ENCODE peak calls at places on chromosomes 16 and 17, in nine cellular contexts. F, Y, H, D, T, M, N, V and G are unnamed samples.

GRCh38 chr16:3115561-3115960 is 3.2 kb downstream of the ZNF205 start:
- DNase-seq in F (no peak), Y (no peak), H (no peak), D (no peak), T (no peak), M (no peak), N (no peak), V (no peak), G (no peak)

GRCh38 chr17:57257911-57258885 is 1.9 kb downstream of the MSI2 start:
- DNase-seq in F (no peak), Y (peak; percentile 8), H (no peak), D (no peak), T (peak; percentile 39), M (no peak), N (no peak), V (no peak), G (no peak)

GRCh38 chr17:55273579-55274370 is 9.0 kb downstream of the HLF start:
- DNase-seq in F (no peak), Y (no peak), H (no peak), D (no peak), T (no peak), M (no peak), N (no peak), V (peak; percentile 74), G (peak; percentile 77)

GRCh38 chr17:3663102-3664011 is 5.0 kb downstream of the TAX1BP3 start:
- DNase-seq in F (no peak), Y (no peak), H (no peak), D (no peak), T (no peak), M (no peak), N (no peak), V (no peak), G (no peak)

GRCh38 chr16:15418206-15418605 is 16.2 kb upstream of the BMERB1 start:
- DNase-seq in F (no peak), Y (no peak), H (no peak), D (no peak), T (no peak), M (no peak), N (no peak), V (no peak), G (no peak)

GRCh38 chr16:70772493-70772892 is 28.5 kb downstream of the VAC14 start:
- DNase-seq in F (peak; percentile 66), Y (no peak), H (no peak), D (no peak), T (no peak), M (no peak), N (no peak), V (no peak), G (no peak)

GRCh38 chr17:57867126-57867525 is 17.3 kb upstream of the MRPS23 start:
- DNase-seq in F (no peak), Y (no peak), H (no peak), D (no peak), T (no peak), M (no peak), N (no peak), V (no peak), G (no peak)

GRCh38 chr16:84718-85452 is 6.9 kb downstream of the MPG start:
- DNase-seq in F (peak; percentile 96), Y (no peak), H (no peak), D (peak; percentile 53), T (no peak), M (peak; percentile 74), N (peak; percentile 83), V (peak; percentile 55), G (no peak)

GRCh38 chr17:57357392-57357784 is 101.1 kb downstream of the MSI2 start:
- DNase-seq in F (no peak), Y (no peak), H (no peak), D (no peak), T (no peak), M (no peak), N (no peak), V (peak; percentile 73), G (peak; percentile 81)

GRCh38 chr17:80297996-80298560 is 37.4 kb downstream of the RNF213 start:
- DNase-seq in F (no peak), Y (no peak), H (no peak), D (no peak), T (no peak), M (no peak), N (no peak), V (peak; percentile 7), G (no peak)

GRCh38 chr16:66618588-66618987 is 14.1 kb downstream of the CMTM3 start:
- DNase-seq in F (peak; percentile 99), Y (no peak), H (peak; percentile 97), D (no peak), T (no peak), M (peak; percentile 96), N (peak; percentile 90), V (no peak), G (no peak)

GRCh38 chr16:31135535-31136286 is at the start of gene PRSS8:
- DNase-seq in F (no peak), Y (peak; percentile 95), H (no peak), D (no peak), T (no peak), M (no peak), N (no peak), V (no peak), G (peak; percentile 94)

GRCh38 chr16:23030001-23030400 is 119.3 kb downstream of the USP31 start:
- DNase-seq in F (no peak), Y (no peak), H (no peak), D (no peak), T (no peak), M (no peak), N (no peak), V (no peak), G (no peak)

GRCh38 chr17:79993390-79994221 is 42.1 kb downstream of the TBC1D16 start:
- DNase-seq in F (peak; percentile 89), Y (peak; percentile 73), H (no peak), D (no peak), T (peak; percentile 99), M (no peak), N (no peak), V (peak; percentile 81), G (peak; percentile 59)

GRCh38 chr17:43338886-43339516 is 59.8 kb upstream of the ARL4D start:
- DNase-seq in F (peak; percentile 74), Y (peak; percentile 87), H (no peak), D (peak; percentile 42), T (peak; percentile 51), M (peak; percentile 28), N (no peak), V (peak; percentile 71), G (peak; percentile 77)

GRCh38 chr17:57906910-57907309 is 48.3 kb downstream of the CUEDC1 start:
- DNase-seq in F (peak; percentile 21), Y (no peak), H (no peak), D (no peak), T (peak; percentile 88), M (no peak), N (no peak), V (no peak), G (no peak)

GRCh38 chr16:86355538-86355937 is 154.8 kb upstream of the FOXF1 start:
- DNase-seq in F (peak; percentile 99), Y (no peak), H (no peak), D (no peak), T (no peak), M (peak; percentile 44), N (peak; percentile 55), V (no peak), G (no peak)

GRCh38 chr16:19559242-19559910 is 3.9 kb downstream of the VPS35L start:
- DNase-seq in F (peak; percentile 68), Y (peak; percentile 66), H (peak; percentile 48), D (peak; percentile 2), T (peak; percentile 58), M (peak; percentile 35), N (peak; percentile 34), V (no peak), G (no peak)

GRCh38 chr16:86048882-86049585 is 150.1 kb downstream of the IRF8 start:
- DNase-seq in F (no peak), Y (no peak), H (no peak), D (no peak), T (no peak), M (no peak), N (no peak), V (no peak), G (no peak)

GRCh38 chr17:10754861-10755591 is 25.2 kb upstream of the TMEM220 start:
- DNase-seq in F (peak; percentile 11), Y (no peak), H (no peak), D (no peak), T (no peak), M (no peak), N (no peak), V (no peak), G (no peak)

GRCh38 chr17:20156196-20157077 is 147.3 kb downstream of the SPECC1 start:
- DNase-seq in F (peak; percentile 50), Y (peak; percentile 58), H (no peak), D (no peak), T (peak; percentile 39), M (no peak), N (no peak), V (no peak), G (peak; percentile 61)

GRCh38 chr17:34579979-34580684 is 750 bp downstream of the TMEM132E start:
- DNase-seq in F (peak; percentile 11), Y (no peak), H (no peak), D (no peak), T (no peak), M (no peak), N (no peak), V (peak; percentile 23), G (peak; percentile 15)

GRCh38 chr16:77871932-77872331 is 83.6 kb downstream of the VAT1L start:
- DNase-seq in F (no peak), Y (no peak), H (no peak), D (no peak), T (no peak), M (no peak), N (no peak), V (no peak), G (no peak)

GRCh38 chr17:1628856-1629646 is 417 bp upstream of the SLC43A2 start:
- DNase-seq in F (peak; percentile 92), Y (peak; percentile 96), H (peak; percentile 81), D (peak; percentile 85), T (peak; percentile 91), M (peak; percentile 81), N (peak; percentile 61), V (peak; percentile 94), G (peak; percentile 95)

GRCh38 chr16:87819282-87819681 is 50.0 kb downstream of the SLC7A5 start:
- DNase-seq in F (no peak), Y (no peak), H (no peak), D (no peak), T (no peak), M (no peak), N (no peak), V (no peak), G (no peak)

GRCh38 chr16:52532384-52532783 is 14.6 kb downstream of the TOX3 start:
- DNase-seq in F (no peak), Y (no peak), H (no peak), D (no peak), T (no peak), M (no peak), N (no peak), V (no peak), G (no peak)

GRCh38 chr16:87854053-87854906 is 15.0 kb downstream of the SLC7A5 start:
- DNase-seq in F (no peak), Y (no peak), H (no peak), D (no peak), T (peak; percentile 86), M (no peak), N (no peak), V (no peak), G (no peak)

GRCh38 chr16:53061701-53062159 is 6.9 kb downstream of the CHD9 start:
- DNase-seq in F (no peak), Y (peak; percentile 85), H (no peak), D (peak; percentile 4), T (peak; percentile 70), M (no peak), N (no peak), V (peak; percentile 49), G (peak; percentile 41)

GRCh38 chr16:1403036-1403435 is 11.5 kb downstream of the UNKL start:
- DNase-seq in F (no peak), Y (no peak), H (no peak), D (no peak), T (no peak), M (no peak), N (no peak), V (no peak), G (no peak)

GRCh38 chr17:28133562-28133970 is 91.1 kb downstream of the NLK start:
- DNase-seq in F (peak; percentile 93), Y (no peak), H (peak; percentile 28), D (no peak), T (no peak), M (peak; percentile 28), N (no peak), V (no peak), G (no peak)